ENCODE peak calls at places on chromosome 2, in six cellular contexts. K is mammary epithelial cell, W is epithelial cell of prostate, B is fibroblast of lung, G is psoas muscle, Z is cardiac muscle cell. H is an unnamed sample.

GRCh38 chr2:204472375-204472774 is 72.9 kb upstream of the PARD3B start:
- DNase-seq in K (no peak), W (no peak), B (peak), G (no peak), Z (no peak), H (no peak)

GRCh38 chr2:158094487-158095092 is 7.1 kb upstream of the UPP2 start:
- DNase-seq in K (no peak), W (no peak), B (no peak), G (no peak), Z (peak), H (no peak)

GRCh38 chr2:190382851-190383250 is 25.3 kb upstream of the MFSD6 start:
- DNase-seq in K (peak), W (no peak), B (peak), G (no peak), Z (peak), H (peak)

GRCh38 chr2:11688222-11689069 is 18.5 kb upstream of the NTSR2 start:
- DNase-seq in K (peak), W (no peak), B (peak), G (peak), Z (peak), H (peak)

GRCh38 chr2:199278099-199278498 is 179.6 kb downstream of the SATB2 start:
- DNase-seq in K (peak), W (peak), B (no peak), G (no peak), Z (no peak), H (no peak)

GRCh38 chr2:47653909-47654789 is 128.8 kb upstream of the MSH6 start:
- DNase-seq in K (no peak), W (no peak), B (peak), G (no peak), Z (peak), H (no peak)

GRCh38 chr2:240997856-240998705 is at the start of gene SNED1:
- DNase-seq in K (peak), W (no peak), B (peak), G (peak), Z (peak), H (peak)

GRCh38 chr2:204282525-204282924 is 262.8 kb upstream of the PARD3B start:
- DNase-seq in K (peak), W (no peak), B (no peak), G (no peak), Z (no peak), H (no peak)

GRCh38 chr2:37870829-37871228 is 54.3 kb upstream of the RMDN2 start:
- DNase-seq in K (peak), W (peak), B (no peak), G (no peak), Z (no peak), H (no peak)

GRCh38 chr2:151423760-151424159 is 14.1 kb downstream of the RIF1 start:
- DNase-seq in K (no peak), W (no peak), B (no peak), G (no peak), Z (no peak), H (no peak)

GRCh38 chr2:111118455-111119003 is 2.2 kb upstream of the BCL2L11 start:
- DNase-seq in K (no peak), W (no peak), B (no peak), G (no peak), Z (no peak), H (no peak)

GRCh38 chr2:204691911-204692510 is 146.7 kb downstream of the PARD3B start:
- DNase-seq in K (peak), W (peak), B (peak), G (no peak), Z (peak), H (peak)

GRCh38 chr2:99834426-99834825 is 308.0 kb downstream of the AFF3 start:
- DNase-seq in K (no peak), W (no peak), B (no peak), G (no peak), Z (no peak), H (no peak)

GRCh38 chr2:168669151-168669550 is 133.3 kb upstream of the NOSTRIN start:
- DNase-seq in K (no peak), W (no peak), B (no peak), G (no peak), Z (no peak), H (no peak)

GRCh38 chr2:190718652-190719526 is 70.0 kb downstream of the NAB1 start:
- DNase-seq in K (peak), W (peak), B (no peak), G (peak), Z (peak), H (no peak)

GRCh38 chr2:67130526-67131309 is 266.4 kb upstream of the ETAA1 start:
- DNase-seq in K (peak), W (no peak), B (peak), G (no peak), Z (no peak), H (no peak)

GRCh38 chr2:106039634-106040033 is 154.5 kb downstream of the UXS1 start:
- DNase-seq in K (no peak), W (no peak), B (peak), G (no peak), Z (no peak), H (no peak)

GRCh38 chr2:158015428-158016076 is 86.1 kb upstream of the UPP2 start:
- DNase-seq in K (no peak), W (no peak), B (no peak), G (no peak), Z (no peak), H (no peak)

GRCh38 chr2:44793322-44793870 is 148.1 kb upstream of the SIX3 start:
- DNase-seq in K (peak), W (no peak), B (peak), G (no peak), Z (peak), H (peak)

GRCh38 chr2:174617713-174618112 is 20.1 kb upstream of the WIPF1 start:
- DNase-seq in K (no peak), W (no peak), B (no peak), G (no peak), Z (no peak), H (no peak)

GRCh38 chr2:145321344-145321743 is 801.4 kb upstream of the ZEB2 start:
- DNase-seq in K (no peak), W (no peak), B (no peak), G (no peak), Z (no peak), H (no peak)

GRCh38 chr2:207202645-207203044 is 36.9 kb upstream of the KLF7 start:
- DNase-seq in K (peak), W (no peak), B (peak), G (no peak), Z (peak), H (peak)

GRCh38 chr2:96118698-96119388 is 2.5 kb upstream of the ADRA2B start:
- DNase-seq in K (no peak), W (no peak), B (no peak), G (no peak), Z (no peak), H (no peak)

GRCh38 chr2:148172131-148172753 is 151.4 kb downstream of the MBD5 start:
- DNase-seq in K (no peak), W (no peak), B (no peak), G (no peak), Z (no peak), H (no peak)

GRCh38 chr2:101307950-101308431 is 510 bp downstream of the RNF149 start:
- DNase-seq in K (peak), W (no peak), B (peak), G (peak), Z (peak), H (peak)

GRCh38 chr2:28750316-28751101 is 1.1 kb upstream of the PPP1CB start:
- DNase-seq in K (peak), W (no peak), B (peak), G (no peak), Z (peak), H (peak)

GRCh38 chr2:102967451-102967850 is 205.6 kb downstream of the TMEM182 start:
- DNase-seq in K (no peak), W (peak), B (no peak), G (no peak), Z (no peak), H (no peak)

GRCh38 chr2:178108176-178108575 is 4.1 kb upstream of the RBM45 start:
- DNase-seq in K (no peak), W (no peak), B (no peak), G (no peak), Z (no peak), H (no peak)

GRCh38 chr2:393711-394696 is 106.1 kb upstream of the ALKAL2 start:
- DNase-seq in K (peak), W (peak), B (no peak), G (no peak), Z (no peak), H (peak)

GRCh38 chr2:165161510-165161909 is 42.3 kb downstream of the SCN3A start:
- DNase-seq in K (no peak), W (peak), B (peak), G (no peak), Z (no peak), H (no peak)

GRCh38 chr2:2127474-2127873 is 203.6 kb downstream of the MYT1L start:
- DNase-seq in K (no peak), W (no peak), B (no peak), G (no peak), Z (no peak), H (no peak)

GRCh38 chr2:54455584-54456525 is at the start of gene SPTBN1:
- DNase-seq in K (peak), W (no peak), B (peak), G (peak), Z (peak), H (peak)

GRCh38 chr2:127154396-127154795 is 47.4 kb upstream of the BIN1 start:
- DNase-seq in K (no peak), W (no peak), B (no peak), G (no peak), Z (no peak), H (no peak)

GRCh38 chr2:174332607-174333001 is 2.1 kb upstream of the SP9 start:
- DNase-seq in K (no peak), W (no peak), B (no peak), G (no peak), Z (no peak), H (no peak)

GRCh38 chr2:207385903-207386302 is 143.9 kb upstream of the CREB1 start:
- DNase-seq in K (peak), W (peak), B (peak), G (no peak), Z (no peak), H (no peak)

GRCh38 chr2:236753611-236754010 is 184.0 kb downstream of the ACKR3 start:
- DNase-seq in K (no peak), W (no peak), B (no peak), G (no peak), Z (no peak), H (no peak)
- H3K27ac ChIP-seq in K (no peak), W (no peak), B (no peak), G (peak), Z (no peak), H (no peak)

DNA sequence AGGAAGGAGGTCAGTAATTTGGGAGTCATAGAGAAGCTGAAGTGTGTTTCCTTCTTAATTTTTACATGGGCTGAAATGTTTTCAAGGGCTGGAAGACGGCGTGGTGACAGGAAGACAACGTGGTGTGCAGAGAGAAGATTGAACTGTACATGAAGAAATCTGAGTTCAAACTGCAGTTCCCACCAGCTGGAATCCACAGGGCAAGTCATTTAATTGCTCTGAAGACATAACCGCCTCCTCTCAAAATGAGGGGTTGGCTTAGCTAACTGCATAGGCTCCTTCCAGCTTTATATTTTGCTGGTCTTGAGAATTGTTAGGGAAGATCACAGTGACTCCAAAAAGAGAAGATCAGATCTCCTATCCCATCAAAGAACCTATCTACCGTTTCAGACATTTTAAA is 103.9 kb downstream of the SLC8A1 start:
- DNase-seq in K (no peak), W (no peak), B (no peak), G (no peak), Z (no peak), H (no peak)
- H3K27ac ChIP-seq in K (no peak), W (no peak), B (no peak), G (no peak), Z (peak), H (no peak)

GRCh38 chr2:25552343-25552742 is 121.0 kb downstream of the DTNB start:
- DNase-seq in K (no peak), W (no peak), B (no peak), G (no peak), Z (no peak), H (no peak)

GRCh38 chr2:25557179-25558036 is 116.0 kb downstream of the DTNB start:
- DNase-seq in K (no peak), W (no peak), B (no peak), G (no peak), Z (no peak), H (no peak)

GRCh38 chr2:25561136-25561850 is 112.1 kb downstream of the DTNB start:
- DNase-seq in K (no peak), W (no peak), B (no peak), G (no peak), Z (no peak), H (no peak)

GRCh38 chr2:25559148-25559547 is 114.2 kb downstream of the DTNB start:
- DNase-seq in K (no peak), W (no peak), B (no peak), G (no peak), Z (no peak), H (no peak)

GRCh38 chr2:25558262-25558661 is 115.1 kb downstream of the DTNB start:
- DNase-seq in K (peak), W (no peak), B (peak), G (no peak), Z (no peak), H (peak)
- H3K27ac ChIP-seq in K (no peak), W (peak), B (no peak), G (no peak), Z (no peak), H (peak)

GRCh38 chr2:82985572-82986197 is 1473.4 kb downstream of the SUCLG1 start:
- DNase-seq in K (no peak), W (no peak), B (no peak), G (no peak), Z (no peak), H (no peak)
- H3K27ac ChIP-seq in K (no peak), W (no peak), B (no peak), G (no peak), Z (no peak), H (no peak)

GRCh38 chr2:18648161-18648560 is 58.8 kb upstream of the NT5C1B start:
- DNase-seq in K (no peak), W (no peak), B (no peak), G (no peak), Z (no peak), H (no peak)
- H3K27ac ChIP-seq in K (no peak), W (no peak), B (no peak), G (no peak), Z (no peak), H (no peak)

DNA sequence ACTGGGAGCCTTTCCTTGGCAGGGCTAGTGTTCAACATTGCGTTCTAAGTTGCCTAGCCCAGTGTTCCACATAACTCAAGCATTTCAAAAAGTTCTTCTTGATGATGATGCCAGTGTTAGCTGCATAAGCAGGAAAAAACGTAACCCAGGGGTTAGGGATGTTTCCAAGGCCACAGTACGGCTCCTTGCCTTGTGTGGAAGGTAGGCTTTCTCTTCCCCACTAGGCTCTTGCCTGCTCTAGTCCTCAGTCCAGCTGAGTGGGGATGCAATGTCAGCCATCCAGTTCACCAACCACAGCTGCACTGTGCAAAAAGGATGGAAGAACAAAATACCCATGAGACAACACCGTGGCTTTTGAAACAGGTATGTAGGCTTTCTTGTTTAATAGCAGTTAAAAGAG is 28.0 kb upstream of the CYP26B1 start:
- DNase-seq in K (no peak), W (no peak), B (no peak), G (no peak), Z (no peak), H (no peak)
- H3K27ac ChIP-seq in K (no peak), W (no peak), B (no peak), G (no peak), Z (no peak), H (no peak)

GRCh38 chr2:26712486-26713465 is 20.3 kb downstream of the KCNK3 start:
- DNase-seq in K (no peak), W (no peak), B (no peak), G (no peak), Z (no peak), H (no peak)

GRCh38 chr2:26710743-26711456 is 18.4 kb downstream of the KCNK3 start:
- DNase-seq in K (no peak), W (no peak), B (no peak), G (no peak), Z (no peak), H (no peak)

GRCh38 chr2:26710174-26710573 is 17.7 kb downstream of the KCNK3 start:
- DNase-seq in K (no peak), W (no peak), B (no peak), G (no peak), Z (peak), H (no peak)

GRCh38 chr2:26709323-26710110 is 17.0 kb downstream of the KCNK3 start:
- DNase-seq in K (no peak), W (no peak), B (no peak), G (no peak), Z (peak), H (no peak)

GRCh38 chr2:26711457-26712155 is 19.1 kb downstream of the KCNK3 start:
- DNase-seq in K (no peak), W (no peak), B (no peak), G (no peak), Z (no peak), H (no peak)
- H3K27ac ChIP-seq in K (no peak), W (no peak), B (no peak), G (no peak), Z (peak), H (no peak)

DNA sequence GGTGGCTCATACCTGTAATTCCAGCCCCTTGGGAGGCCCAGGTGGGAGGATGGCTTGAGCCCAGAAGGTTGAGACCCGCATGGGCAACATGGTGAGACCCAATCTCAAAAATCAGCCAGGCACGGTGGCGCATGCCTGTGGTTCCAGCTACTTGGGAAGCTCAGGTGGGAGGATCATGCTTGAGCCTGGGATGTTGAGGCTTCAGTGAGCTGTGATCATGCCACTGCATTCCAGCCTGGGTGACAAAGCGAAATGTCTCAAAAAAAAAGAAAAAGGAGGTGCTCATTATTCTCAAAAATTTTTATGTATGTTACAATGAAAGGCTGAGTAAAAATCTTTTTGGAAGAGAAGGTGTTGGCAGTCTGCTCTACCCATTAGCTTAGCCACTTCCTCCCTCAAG is 106.8 kb downstream of the TSN start:
- DNase-seq in K (no peak), W (no peak), B (no peak), G (no peak), Z (no peak), H (no peak)
- H3K27ac ChIP-seq in K (no peak), W (no peak), B (no peak), G (no peak), Z (no peak), H (no peak)

H was measured in MM.1S.